ENCODE peak calls at places on chromosomes 7 and 10, in ten cellular contexts. E is B cell, G is glutamatergic neuron, C is upper lobe of right lung, R is A549, W is stomach, I is esophagus squamous epithelium, L is AG09309, J is lung, P is activated B cell treated with CpG ODN at 0.5 μM for 24 hours. H is an unnamed sample.

GRCh38 chr10:123746520-123746919 is 80.4 kb downstream of the GPR26 start:
- DNase-seq in E (no peak), W (no peak), G (no peak), P (no peak), C (no peak), L (no peak), R (no peak), J (no peak), I (no peak), H (no peak)

GRCh38 chr10:34124522-34125035 is 690.5 kb downstream of the PARD3 start:
- DNase-seq in G (no peak), W (no peak), C (no peak), I (no peak), P (no peak), E (no peak), R (peak), J (peak), L (no peak), H (no peak)

GRCh38 chr10:84603971-84604370 is 275.6 kb downstream of the CCSER2 start:
- DNase-seq in R (no peak), I (no peak), E (no peak), L (no peak), W (no peak), C (no peak), P (no peak), G (no peak), J (no peak), H (no peak)

GRCh38 chr7:135147899-135148721 is at the start of gene TMEM140:
- DNase-seq in L (no peak), R (no peak), J (no peak), I (no peak), P (no peak), E (peak), W (peak), G (no peak), C (no peak), H (no peak)

GRCh38 chr10:73908853-73909611 is 1.9 kb upstream of the PLAU start:
- DNase-seq in C (peak), J (peak), I (no peak), W (no peak), G (no peak), L (peak), E (no peak), P (no peak), R (peak), H (no peak)

GRCh38 chr10:119281581-119282071 is 74.3 kb downstream of the GRK5 start:
- DNase-seq in J (no peak), I (no peak), C (peak), R (no peak), G (no peak), W (peak), E (no peak), L (no peak), P (no peak), H (no peak)

GRCh38 chr7:143512488-143513340 is 35.0 kb downstream of the TAS2R41 start:
- DNase-seq in I (no peak), G (no peak), C (no peak), P (no peak), R (no peak), E (no peak), W (no peak), J (no peak), L (no peak), H (no peak)

GRCh38 chr10:48448796-48449195 is 142.3 kb downstream of the MAPK8 start:
- DNase-seq in G (no peak), J (peak), C (no peak), W (no peak), I (no peak), P (no peak), E (no peak), R (no peak), L (no peak), H (no peak)

GRCh38 chr10:64394744-64395143 is 873.5 kb downstream of the REEP3 start:
- DNase-seq in E (no peak), C (no peak), P (no peak), G (no peak), R (no peak), W (no peak), L (no peak), J (no peak), I (no peak), H (no peak)

GRCh38 chr7:226281-226882 is 34.0 kb downstream of the FAM20C start:
- DNase-seq in G (no peak), R (no peak), P (no peak), L (no peak), E (no peak), W (peak), I (no peak), J (no peak), C (no peak), H (no peak)

GRCh38 chr7:134669845-134670373 is 23.3 kb downstream of the BPGM start:
- DNase-seq in W (peak), R (peak), C (no peak), E (peak), I (no peak), G (no peak), L (no peak), J (peak), P (peak), H (no peak)

GRCh38 chr10:79025113-79025832 is 43.5 kb upstream of the ZMIZ1 start:
- DNase-seq in C (peak), G (peak), I (no peak), W (no peak), J (no peak), R (no peak), L (no peak), P (no peak), E (peak), H (no peak)

GRCh38 chr7:128158370-128158769 is 82.7 kb upstream of the LEP start:
- DNase-seq in G (no peak), L (no peak), J (no peak), R (no peak), I (no peak), W (no peak), E (no peak), P (no peak), C (no peak), H (no peak)

GRCh38 chr10:8304861-8305260 is 250.4 kb downstream of the GATA3 start:
- DNase-seq in J (no peak), R (no peak), L (no peak), G (no peak), E (no peak), P (no peak), C (no peak), W (no peak), I (no peak), H (no peak)

GRCh38 chr10:123831259-123831658 is 60.3 kb downstream of the CPXM2 start:
- DNase-seq in L (no peak), J (no peak), P (no peak), E (no peak), W (no peak), G (no peak), R (no peak), C (no peak), I (no peak), H (no peak)

GRCh38 chr7:36683695-36684357 is 40.5 kb downstream of the AOAH start:
- DNase-seq in G (no peak), L (no peak), R (no peak), E (no peak), J (no peak), W (no peak), C (no peak), P (no peak), I (no peak), H (no peak)

GRCh38 chr10:67602268-67602950 is 93.6 kb downstream of the CTNNA3 start:
- DNase-seq in I (no peak), E (no peak), G (no peak), J (no peak), W (no peak), P (no peak), C (no peak), L (peak), R (no peak), H (no peak)

GRCh38 chr10:4623200-4623599 is 202.8 kb upstream of the AKR1E2 start:
- DNase-seq in G (no peak), I (no peak), P (no peak), C (no peak), R (no peak), E (no peak), J (no peak), L (no peak), W (no peak), H (no peak)

GRCh38 chr10:7707102-7707501 is 4.0 kb downstream of the ITIH2 start:
- DNase-seq in E (no peak), W (no peak), R (no peak), J (no peak), C (no peak), P (no peak), I (no peak), G (no peak), L (no peak), H (no peak)

GRCh38 chr10:131580076-131580652 is 268.6 kb upstream of the TCERG1L start:
- DNase-seq in G (no peak), L (no peak), R (no peak), I (no peak), E (no peak), W (peak), C (peak), J (no peak), P (no peak), H (no peak)

GRCh38 chr7:123494193-123494796 is 40.1 kb downstream of the IQUB start:
- DNase-seq in G (no peak), P (no peak), W (no peak), E (no peak), L (no peak), C (no peak), J (no peak), I (no peak), R (peak), H (no peak)

GRCh38 chr7:112255388-112255720 is 48.9 kb downstream of the ZNF277 start:
- DNase-seq in P (no peak), L (no peak), E (no peak), G (no peak), C (no peak), R (no peak), J (no peak), W (no peak), I (no peak), H (no peak)

GRCh38 chr10:3531097-3531645 is 253.8 kb downstream of the KLF6 start:
- DNase-seq in E (no peak), P (no peak), W (no peak), G (no peak), C (no peak), R (no peak), J (no peak), L (no peak), I (no peak), H (no peak)

GRCh38 chr7:157429680-157430224 is 92.9 kb downstream of the DNAJB6 start:
- DNase-seq in G (no peak), C (no peak), J (no peak), L (no peak), W (no peak), E (no peak), R (no peak), P (no peak), I (no peak), H (no peak)

GRCh38 chr10:123390874-123391273 is 236.7 kb downstream of the BUB3 start:
- DNase-seq in G (no peak), L (no peak), P (no peak), W (no peak), I (no peak), C (no peak), E (no peak), J (no peak), R (no peak), H (no peak)

GRCh38 chr10:86295351-86295750 is 71.2 kb downstream of the GRID1 start:
- DNase-seq in G (peak), W (peak), J (peak), C (no peak), I (no peak), L (no peak), R (no peak), P (no peak), E (no peak), H (no peak)

GRCh38 chr10:122192142-122192541 is 79.0 kb upstream of the BTBD16 start:
- DNase-seq in E (no peak), C (no peak), I (no peak), P (no peak), J (no peak), L (no peak), W (no peak), G (peak), R (no peak), H (no peak)

GRCh38 chr10:26857991-26858706 is 2.6 kb downstream of the ABI1 start:
- DNase-seq in J (no peak), L (no peak), C (no peak), P (no peak), E (no peak), G (no peak), W (no peak), R (no peak), I (no peak), H (no peak)

GRCh38 chr7:43584200-43584586 is 1.3 kb downstream of the STK17A start:
- DNase-seq in E (no peak), L (peak), C (no peak), J (peak), W (no peak), R (no peak), G (no peak), P (no peak), I (no peak), H (no peak)

GRCh38 chr10:110209926-110210662 is 2.7 kb downstream of the MXI1 start:
- DNase-seq in J (no peak), I (no peak), P (peak), G (peak), W (peak), C (peak), E (peak), R (peak), L (no peak), H (no peak)

GRCh38 chr10:61359452-61359851 is 93.7 kb downstream of the TMEM26 start:
- DNase-seq in W (no peak), G (no peak), C (no peak), P (no peak), R (no peak), E (no peak), J (no peak), I (no peak), L (no peak), H (no peak)

GRCh38 chr7:23598321-23598720 is 1.1 kb downstream of the CCDC126 start:
- DNase-seq in J (no peak), E (no peak), L (no peak), G (no peak), P (no peak), I (no peak), C (no peak), R (no peak), W (no peak), H (no peak)

GRCh38 chr7:80584778-80585177 is 53.7 kb upstream of the CD36 start:
- DNase-seq in I (no peak), J (peak), P (no peak), L (peak), R (no peak), G (no peak), C (no peak), E (no peak), W (peak), H (no peak)

GRCh38 chr7:132381742-132382472 is 194.4 kb downstream of the PLXNA4 start:
- DNase-seq in C (no peak), L (no peak), W (peak), E (peak), R (no peak), I (no peak), G (no peak), P (no peak), J (peak), H (no peak)

GRCh38 chr7:132377043-132377442 is 199.2 kb downstream of the PLXNA4 start:
- DNase-seq in P (no peak), C (no peak), J (no peak), W (no peak), E (peak), R (no peak), L (no peak), I (no peak), G (no peak), H (no peak)

GRCh38 chr7:132379292-132379691 is 197.0 kb downstream of the PLXNA4 start:
- DNase-seq in W (no peak), G (no peak), C (no peak), I (no peak), P (no peak), R (no peak), E (peak), J (no peak), L (no peak), H (no peak)

GRCh38 chr7:132377703-132378584 is 198.3 kb downstream of the PLXNA4 start:
- DNase-seq in P (no peak), L (no peak), C (no peak), I (no peak), E (peak), G (no peak), R (no peak), J (no peak), W (no peak), H (no peak)

DNA sequence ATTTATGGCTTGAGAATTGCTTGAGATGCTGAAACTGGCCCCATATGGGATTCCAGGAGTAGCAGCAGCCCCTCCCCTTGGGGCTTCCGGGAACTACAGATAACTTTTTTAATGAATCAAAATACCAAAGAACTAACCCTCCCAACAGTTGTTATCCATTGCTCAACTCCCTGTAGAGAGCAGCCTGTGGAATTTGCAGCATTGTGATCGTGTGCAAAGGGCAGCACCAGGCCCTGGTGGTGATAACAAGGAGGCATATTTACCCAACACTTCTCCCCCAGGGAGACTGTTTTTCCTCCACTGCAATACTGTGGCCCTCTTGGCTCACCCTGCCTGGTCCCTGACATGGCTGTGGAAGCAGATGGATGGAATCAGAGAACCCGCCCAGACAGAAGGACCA is 196.2 kb downstream of the PLXNA4 start:
- DNase-seq in J (peak), C (no peak), G (no peak), W (no peak), R (no peak), E (peak), P (no peak), L (peak), I (no peak), H (no peak)
- TF ChIP-seq CTCF in J (no peak), C (no peak), G (no peak), W (no peak), R (no peak), E (no peak), P (no peak), L (no peak), I (no peak), H (no peak)

GRCh38 chr7:133203490-133203889 is 49.4 kb upstream of the EXOC4 start:
- DNase-seq in G (no peak), W (no peak), R (no peak), L (no peak), C (no peak), I (no peak), E (no peak), P (no peak), J (no peak), H (no peak)

GRCh38 chr7:133207687-133208086 is 45.2 kb upstream of the EXOC4 start:
- DNase-seq in E (no peak), W (no peak), L (no peak), I (no peak), C (no peak), G (no peak), P (no peak), J (no peak), R (no peak), H (no peak)
- TF ChIP-seq CTCF in E (no peak), W (no peak), L (no peak), I (no peak), C (no peak), G (no peak), P (no peak), J (no peak), R (no peak), H (no peak)

GRCh38 chr10:95350830-95351228 is 60.0 kb upstream of the PDLIM1 start:
- DNase-seq in L (no peak), G (no peak), E (no peak), J (no peak), I (no peak), P (no peak), R (no peak), W (no peak), C (no peak), H (no peak)
- TF ChIP-seq CTCF in L (no peak), G (no peak), E (no peak), J (no peak), I (no peak), P (no peak), R (no peak), W (no peak), C (no peak), H (no peak)

DNA sequence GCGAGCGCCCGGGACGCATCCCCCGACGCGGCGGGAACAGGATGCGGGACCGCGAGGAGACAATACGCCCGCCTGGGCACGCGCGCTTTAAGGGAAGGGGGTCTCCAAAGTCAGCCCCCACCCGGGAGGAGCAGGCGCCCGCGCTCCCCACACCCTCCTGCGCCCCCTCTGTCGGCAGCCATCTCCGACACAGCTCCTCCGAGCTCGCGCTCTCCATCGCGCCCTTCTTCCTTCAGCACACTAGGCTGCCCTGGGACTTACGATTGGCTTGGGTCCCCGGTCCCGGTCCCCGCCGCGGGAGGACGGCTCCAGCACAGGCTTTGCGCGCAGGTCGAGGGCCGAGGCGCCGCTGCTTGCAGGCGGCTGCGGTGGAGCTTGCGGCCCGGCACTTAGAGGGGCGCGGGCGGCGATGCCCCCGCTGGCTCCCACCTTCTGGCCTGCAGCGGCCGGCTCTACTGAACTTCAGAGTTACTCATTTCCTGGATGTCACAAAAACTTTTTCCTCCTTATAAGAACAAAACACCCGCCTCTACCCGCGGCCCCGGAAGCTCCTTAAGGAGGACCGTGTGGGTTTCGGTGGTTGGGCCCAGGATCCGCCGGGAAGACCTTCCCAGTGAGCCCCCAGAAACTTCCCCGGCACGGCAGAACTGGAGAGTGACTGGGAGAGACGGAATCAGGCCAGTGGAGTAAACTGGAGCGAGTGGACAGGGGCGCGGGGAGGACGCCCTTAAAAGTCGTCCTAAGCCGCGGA is at the start of gene ITPRIP:
- DNase-seq in P (peak), I (peak), J (peak), R (peak), E (peak), W (peak), C (peak), L (peak), G (peak), H (peak)
- TF ChIP-seq CTCF in P (no peak), I (no peak), J (no peak), R (no peak), E (no peak), W (no peak), C (peak), L (peak), G (peak), H (no peak)

GRCh38 chr10:16975188-16975587 is 154.4 kb downstream of the CUBN start:
- DNase-seq in R (no peak), W (no peak), L (no peak), C (no peak), I (no peak), E (no peak), G (no peak), J (no peak), P (no peak), H (no peak)
- TF ChIP-seq CTCF in R (no peak), W (no peak), L (no peak), C (no peak), I (no peak), E (no peak), G (no peak), J (no peak), P (no peak), H (no peak)

DNA sequence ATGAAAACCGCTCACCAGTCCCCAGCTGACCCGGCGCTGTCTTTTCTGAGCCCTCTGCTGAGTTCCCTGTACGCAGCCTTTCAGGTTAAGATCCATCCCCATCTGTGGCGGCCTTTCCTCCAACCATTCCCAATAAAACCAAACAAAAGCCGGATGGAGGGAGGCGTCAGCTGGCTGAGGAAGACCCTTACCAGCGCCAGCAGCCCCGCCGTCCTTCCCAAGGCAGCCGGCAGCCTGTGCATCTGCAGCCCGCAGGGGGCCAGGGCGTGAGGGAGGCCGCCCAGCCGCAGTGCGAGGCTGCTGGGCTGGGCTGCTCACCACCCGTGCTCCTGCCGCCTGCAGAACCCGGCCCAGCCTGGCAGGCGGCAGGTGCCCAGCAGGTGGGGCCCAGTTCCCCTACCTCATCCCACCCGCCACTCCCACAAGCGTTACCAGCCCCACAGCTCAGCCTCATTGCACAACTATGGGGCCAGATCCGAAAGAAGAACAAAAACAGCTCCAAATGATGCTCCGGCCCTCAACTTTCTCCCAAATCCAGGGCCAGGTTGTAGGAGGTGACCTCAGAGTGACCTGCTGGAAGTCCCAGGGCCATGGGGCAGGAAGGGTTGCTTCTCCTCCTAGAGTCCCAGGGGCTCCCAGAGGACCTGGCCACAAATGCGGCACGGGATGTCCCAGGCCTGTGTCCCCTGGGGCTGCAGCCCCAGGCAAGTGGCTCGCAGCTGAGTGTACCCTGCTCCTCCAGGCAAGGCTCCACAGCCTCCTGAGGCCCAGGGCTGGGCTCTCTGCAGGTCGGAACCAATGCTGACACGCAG is 23.8 kb downstream of the PAPOLB start:
- DNase-seq in W (no peak), E (no peak), G (peak), C (peak), L (no peak), J (no peak), P (no peak), R (no peak), I (no peak), H (no peak)
- TF ChIP-seq CTCF in W (no peak), E (no peak), G (no peak), C (no peak), L (no peak), J (no peak), P (no peak), R (no peak), I (no peak), H (no peak)

GRCh38 chr7:155356323-155357105 is 58.8 kb downstream of the INSIG1 start:
- DNase-seq in I (no peak), E (peak), C (peak), J (no peak), W (no peak), R (peak), P (no peak), L (no peak), G (peak), H (no peak)
- TF ChIP-seq CTCF in I (peak), E (no peak), C (peak), J (no peak), W (no peak), R (peak), P (no peak), L (peak), G (peak), H (no peak)